ENCODE peak calls at places on chromosomes 16 and 17, in six cellular contexts. One of them, this sample, is unnamed.

GRCh38 chr17:7717756-7718350 is 309 bp downstream of the DNAH2 start:
- DNase-seq in psoas muscle: no peak
- DNase-seq in endodermal cell: no peak
- DNase-seq in transverse colon: no peak
- DNase-seq in tibial artery: no peak
- DNase-seq in body of pancreas: no peak
- DNase-seq in this sample: no peak

GRCh38 chr17:514584-514983 is 162.0 kb upstream of the RPH3AL start:
- DNase-seq in tibial artery: no peak
- DNase-seq in transverse colon: no peak
- DNase-seq in body of pancreas: no peak
- DNase-seq in endodermal cell: no peak
- DNase-seq in psoas muscle: no peak
- DNase-seq in this sample: no peak

GRCh38 chr16:50684823-50685455 is 3.8 kb upstream of the SNX20 start:
- DNase-seq in transverse colon: no peak
- DNase-seq in tibial artery: peak; percentile 52
- DNase-seq in psoas muscle: no peak
- DNase-seq in endodermal cell: no peak
- DNase-seq in body of pancreas: no peak
- DNase-seq in this sample: peak; percentile 66

GRCh38 chr16:52141871-52142270 is 405.1 kb downstream of the TOX3 start:
- DNase-seq in transverse colon: no peak
- DNase-seq in psoas muscle: no peak
- DNase-seq in body of pancreas: no peak
- DNase-seq in endodermal cell: no peak
- DNase-seq in tibial artery: no peak
- DNase-seq in this sample: no peak

GRCh38 chr16:57504491-57504890 is 18.2 kb upstream of the DOK4 start:
- DNase-seq in body of pancreas: no peak
- DNase-seq in tibial artery: no peak
- DNase-seq in transverse colon: no peak
- DNase-seq in psoas muscle: no peak
- DNase-seq in endodermal cell: no peak
- DNase-seq in this sample: no peak

GRCh38 chr17:68061512-68062313 is 26.2 kb downstream of the KPNA2 start:
- DNase-seq in psoas muscle: no peak
- DNase-seq in endodermal cell: no peak
- DNase-seq in transverse colon: no peak
- DNase-seq in tibial artery: no peak
- DNase-seq in body of pancreas: no peak
- DNase-seq in this sample: no peak

GRCh38 chr17:12342609-12343248 is 322.1 kb downstream of the MAP2K4 start:
- DNase-seq in transverse colon: peak; percentile 54
- DNase-seq in endodermal cell: peak; percentile 96
- DNase-seq in tibial artery: no peak
- DNase-seq in body of pancreas: peak; percentile 14
- DNase-seq in psoas muscle: no peak
- DNase-seq in this sample: no peak

GRCh38 chr16:881219-882097 is 80.9 kb upstream of the GNG13 start:
- DNase-seq in transverse colon: no peak
- DNase-seq in endodermal cell: no peak
- DNase-seq in body of pancreas: no peak
- DNase-seq in tibial artery: peak; percentile 48
- DNase-seq in psoas muscle: no peak
- DNase-seq in this sample: peak; percentile 51

GRCh38 chr17:11948791-11949190 is 48.5 kb downstream of the ZNF18 start:
- DNase-seq in transverse colon: no peak
- DNase-seq in endodermal cell: no peak
- DNase-seq in psoas muscle: peak; percentile 26
- DNase-seq in tibial artery: no peak
- DNase-seq in body of pancreas: peak; percentile 15
- DNase-seq in this sample: no peak

GRCh38 chr16:69017036-69017783 is 88.2 kb upstream of the HAS3 start:
- DNase-seq in body of pancreas: no peak
- DNase-seq in psoas muscle: no peak
- DNase-seq in endodermal cell: no peak
- DNase-seq in tibial artery: no peak
- DNase-seq in transverse colon: no peak
- DNase-seq in this sample: no peak

GRCh38 chr16:31485571-31485970 is 2.6 kb downstream of the SLC5A2 start:
- DNase-seq in tibial artery: no peak
- DNase-seq in endodermal cell: no peak
- DNase-seq in psoas muscle: no peak
- DNase-seq in transverse colon: no peak
- DNase-seq in body of pancreas: no peak
- DNase-seq in this sample: no peak

GRCh38 chr17:77449373-77449907 is 308.7 kb downstream of the SEC14L1 start:
- DNase-seq in transverse colon: no peak
- DNase-seq in body of pancreas: no peak
- DNase-seq in tibial artery: no peak
- DNase-seq in psoas muscle: no peak
- DNase-seq in endodermal cell: no peak
- DNase-seq in this sample: peak; percentile 40

GRCh38 chr17:20095366-20096080 is 86.4 kb downstream of the SPECC1 start:
- DNase-seq in psoas muscle: peak; percentile 60
- DNase-seq in transverse colon: peak; percentile 22
- DNase-seq in endodermal cell: peak; percentile 90
- DNase-seq in tibial artery: peak; percentile 92
- DNase-seq in body of pancreas: peak; percentile 32
- DNase-seq in this sample: no peak

GRCh38 chr17:28379814-28380571 is 8.5 kb downstream of the SARM1 start:
- DNase-seq in psoas muscle: no peak
- DNase-seq in tibial artery: no peak
- DNase-seq in body of pancreas: no peak
- DNase-seq in transverse colon: no peak
- DNase-seq in endodermal cell: no peak
- DNase-seq in this sample: no peak

GRCh38 chr16:57098188-57098841 is 5.9 kb downstream of the CPNE2 start:
- DNase-seq in psoas muscle: no peak
- DNase-seq in body of pancreas: no peak
- DNase-seq in tibial artery: no peak
- DNase-seq in transverse colon: no peak
- DNase-seq in endodermal cell: peak; percentile 68
- DNase-seq in this sample: no peak

GRCh38 chr16:3026003-3026378 is 2.2 kb downstream of the THOC6 start:
- DNase-seq in body of pancreas: no peak
- DNase-seq in tibial artery: no peak
- DNase-seq in transverse colon: no peak
- DNase-seq in psoas muscle: no peak
- DNase-seq in endodermal cell: peak; percentile 35
- DNase-seq in this sample: no peak

GRCh38 chr17:4949321-4950074 is 1.2 kb upstream of the PFN1 start:
- DNase-seq in endodermal cell: peak; percentile 94
- DNase-seq in tibial artery: peak; percentile 89
- DNase-seq in psoas muscle: peak; percentile 87
- DNase-seq in transverse colon: peak; percentile 93
- DNase-seq in body of pancreas: peak; percentile 72
- DNase-seq in this sample: peak; percentile 95

GRCh38 chr17:47603830-47604229 is 45.9 kb upstream of the KPNB1 start:
- DNase-seq in body of pancreas: no peak
- DNase-seq in tibial artery: no peak
- DNase-seq in endodermal cell: no peak
- DNase-seq in transverse colon: no peak
- DNase-seq in psoas muscle: no peak
- DNase-seq in this sample: no peak

GRCh38 chr17:75832164-75832651 is 12.0 kb downstream of the UNC13D start:
- DNase-seq in psoas muscle: peak; percentile 49
- DNase-seq in body of pancreas: no peak
- DNase-seq in tibial artery: no peak
- DNase-seq in endodermal cell: peak; percentile 70
- DNase-seq in transverse colon: peak; percentile 57
- DNase-seq in this sample: peak; percentile 60

GRCh38 chr17:50817838-50818237 is 17.5 kb upstream of the WFIKKN2 start:
- DNase-seq in endodermal cell: peak; percentile 75
- DNase-seq in psoas muscle: no peak
- DNase-seq in body of pancreas: no peak
- DNase-seq in tibial artery: no peak
- DNase-seq in transverse colon: no peak
- DNase-seq in this sample: no peak

GRCh38 chr16:4700380-4700996 is 7.1 kb downstream of the NUDT16L1 start:
- DNase-seq in psoas muscle: no peak
- DNase-seq in endodermal cell: peak; percentile 42
- DNase-seq in body of pancreas: peak; percentile 5
- DNase-seq in tibial artery: no peak
- DNase-seq in transverse colon: no peak
- DNase-seq in this sample: peak; percentile 54

GRCh38 chr17:28174352-28175046 is 132.0 kb downstream of the NLK start:
- DNase-seq in transverse colon: no peak
- DNase-seq in tibial artery: no peak
- DNase-seq in endodermal cell: peak; percentile 59
- DNase-seq in body of pancreas: no peak
- DNase-seq in psoas muscle: no peak
- DNase-seq in this sample: no peak

GRCh38 chr16:1333149-1333812 is at the start of gene BAIAP3:
- DNase-seq in psoas muscle: peak; percentile 60
- DNase-seq in endodermal cell: peak; percentile 87
- DNase-seq in transverse colon: peak; percentile 64
- DNase-seq in body of pancreas: peak; percentile 44
- DNase-seq in tibial artery: no peak
- DNase-seq in this sample: no peak

GRCh38 chr16:47054306-47054705 is 80.8 kb upstream of the DNAJA2 start:
- DNase-seq in endodermal cell: no peak
- DNase-seq in transverse colon: no peak
- DNase-seq in tibial artery: no peak
- DNase-seq in body of pancreas: no peak
- DNase-seq in psoas muscle: no peak
- DNase-seq in this sample: no peak

GRCh38 chr17:57338257-57338919 is 82.1 kb downstream of the MSI2 start:
- DNase-seq in body of pancreas: no peak
- DNase-seq in transverse colon: no peak
- DNase-seq in tibial artery: no peak
- DNase-seq in endodermal cell: no peak
- DNase-seq in psoas muscle: no peak
- DNase-seq in this sample: no peak

GRCh38 chr16:13957197-13958078 is 37.5 kb downstream of the ERCC4 start:
- DNase-seq in endodermal cell: peak; percentile 58
- DNase-seq in transverse colon: peak; percentile 69
- DNase-seq in body of pancreas: peak; percentile 60
- DNase-seq in psoas muscle: peak; percentile 67
- DNase-seq in tibial artery: peak; percentile 82
- DNase-seq in this sample: peak; percentile 83

GRCh38 chr17:61496957-61497653 is 44.9 kb downstream of the TBX4 start:
- DNase-seq in endodermal cell: no peak
- DNase-seq in tibial artery: no peak
- DNase-seq in body of pancreas: no peak
- DNase-seq in psoas muscle: no peak
- DNase-seq in transverse colon: no peak
- DNase-seq in this sample: no peak

GRCh38 chr17:17186551-17187505 is 19.3 kb downstream of the PLD6 start:
- DNase-seq in tibial artery: no peak
- DNase-seq in body of pancreas: no peak
- DNase-seq in psoas muscle: no peak
- DNase-seq in endodermal cell: peak; percentile 64
- DNase-seq in transverse colon: no peak
- DNase-seq in this sample: peak; percentile 28

GRCh38 chr17:47205419-47205963 is 3.7 kb upstream of the MYL4 start:
- DNase-seq in endodermal cell: peak; percentile 80
- DNase-seq in transverse colon: peak; percentile 67
- DNase-seq in tibial artery: peak; percentile 85
- DNase-seq in psoas muscle: peak; percentile 38
- DNase-seq in body of pancreas: peak; percentile 42
- DNase-seq in this sample: no peak

DNA sequence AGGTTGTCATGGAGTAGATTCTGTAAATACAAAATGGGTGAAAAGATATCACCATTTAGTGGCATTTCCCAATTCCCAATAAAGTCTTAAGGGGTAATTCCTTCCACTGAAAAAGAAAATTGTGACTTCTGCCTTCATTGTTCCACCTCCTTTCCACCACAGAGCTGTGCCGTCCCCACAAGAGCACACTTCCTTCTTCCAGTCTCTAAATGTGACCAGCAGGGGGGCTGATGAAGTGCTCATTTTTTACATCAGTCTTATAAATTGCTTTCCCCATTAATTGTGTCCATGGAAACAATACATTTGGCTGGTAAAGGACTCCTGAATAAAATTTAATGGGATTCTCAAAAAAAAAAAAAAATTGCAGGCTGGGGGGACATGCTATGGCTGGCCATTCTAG is 260.8 kb upstream of the PSMD7 start:
- DNase-seq in tibial artery: no peak
- DNase-seq in body of pancreas: no peak
- DNase-seq in psoas muscle: no peak
- DNase-seq in endodermal cell: peak; percentile 64
- DNase-seq in transverse colon: no peak
- DNase-seq in this sample: no peak
- H3K4me1 ChIP-seq in tibial artery: no peaks in the 10 kb centered on the region
- H3K4me1 ChIP-seq in body of pancreas: no peaks in the 10 kb centered on the region
- H3K4me1 ChIP-seq in psoas muscle: no peaks in the 10 kb centered on the region
- H3K4me1 ChIP-seq in endodermal cell: no peaks in the 10 kb centered on the region
- H3K4me1 ChIP-seq in transverse colon: peaks cover 4% of the 10 kb centered on the region
- H3K4me1 ChIP-seq in this sample: no peaks in the 10 kb centered on the region

DNA sequence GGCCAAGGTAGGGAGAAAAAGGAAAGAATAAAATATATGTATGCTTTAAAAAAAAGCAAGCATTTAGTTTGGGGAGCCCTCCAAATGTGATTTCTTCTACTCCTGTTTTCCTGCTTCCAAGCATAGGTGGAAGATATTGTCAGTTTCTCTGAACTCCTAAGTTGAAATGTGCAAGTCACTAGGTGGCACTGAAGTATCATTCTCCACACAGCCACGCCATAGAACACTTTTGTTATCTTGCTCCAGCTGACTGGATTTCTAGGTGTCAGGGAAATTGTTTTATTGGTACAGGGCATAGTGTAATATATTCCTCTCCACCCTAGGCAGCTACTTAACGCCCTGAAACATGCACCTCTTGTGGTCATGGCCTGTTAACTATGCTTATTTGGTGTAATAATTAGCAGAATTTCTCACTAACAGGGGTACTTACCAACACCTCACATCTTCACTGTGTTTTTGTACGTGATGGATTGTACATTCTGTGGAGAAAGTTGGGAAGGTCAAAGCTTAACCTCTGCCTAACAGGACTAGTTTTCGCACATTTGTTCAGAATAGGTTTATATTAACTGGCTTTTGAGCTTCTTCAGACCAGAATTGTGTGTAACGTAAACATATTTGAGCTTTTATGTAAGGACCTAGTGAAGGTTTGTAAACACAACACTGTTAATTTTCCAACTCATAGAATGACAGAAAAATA is 69.3 kb downstream of the FTO start:
- DNase-seq in transverse colon: peak; percentile 51
- DNase-seq in psoas muscle: no peak
- DNase-seq in endodermal cell: peak; percentile 68
- DNase-seq in tibial artery: no peak
- DNase-seq in body of pancreas: peak; percentile 50
- DNase-seq in this sample: no peak
- TF ChIP-seq CTCF in transverse colon: peak; percentile 43
- TF ChIP-seq CTCF in psoas muscle: peak; percentile 60
- TF ChIP-seq CTCF in endodermal cell: peak; percentile 70
- TF ChIP-seq CTCF in tibial artery: peak; percentile 56
- TF ChIP-seq CTCF in body of pancreas: peak; percentile 46
- TF ChIP-seq CTCF in this sample: no peak

GRCh38 chr17:66580601-66581385 is 254.1 kb upstream of the CACNG5 start:
- DNase-seq in body of pancreas: no peak
- DNase-seq in transverse colon: peak; percentile 51
- DNase-seq in tibial artery: no peak
- DNase-seq in endodermal cell: no peak
- DNase-seq in psoas muscle: no peak
- DNase-seq in this sample: peak; percentile 47
- H3K4me1 ChIP-seq in body of pancreas: peaks cover 22% of the 10 kb centered on the region
- H3K4me1 ChIP-seq in transverse colon: peaks cover 7% of the 10 kb centered on the region
- H3K4me1 ChIP-seq in tibial artery: no peaks in the 10 kb centered on the region
- H3K4me1 ChIP-seq in endodermal cell: no peaks in the 10 kb centered on the region
- H3K4me1 ChIP-seq in psoas muscle: peaks cover 8% of the 10 kb centered on the region
- H3K4me1 ChIP-seq in this sample: peaks cover 13% of the 10 kb centered on the region

GRCh38 chr16:78126662-78127061 is 27.2 kb downstream of the WWOX start:
- DNase-seq in transverse colon: no peak
- DNase-seq in psoas muscle: no peak
- DNase-seq in body of pancreas: no peak
- DNase-seq in endodermal cell: no peak
- DNase-seq in tibial artery: no peak
- DNase-seq in this sample: no peak
- TF ChIP-seq CTCF in transverse colon: no peak
- TF ChIP-seq CTCF in psoas muscle: no peak
- TF ChIP-seq CTCF in body of pancreas: no peak
- TF ChIP-seq CTCF in endodermal cell: no peak
- TF ChIP-seq CTCF in tibial artery: no peak
- TF ChIP-seq CTCF in this sample: no peak

This sample was measured in left lung.